ENCODE peak calls at places on chromosomes 13 and 19, in six cellular contexts. One of them, this sample, is unnamed. For H3K36me3, the result is how much of the 10 kb centered on the place peaks cover.

GRCh38 chr19:29798783-29799182 is 13.0 kb upstream of the CCNE1 start:
- DNase-seq in upper lobe of right lung: no peak
- DNase-seq in uterus: no peak
- DNase-seq in neural progenitor cell: no peak
- DNase-seq in body of pancreas: no peak
- DNase-seq in cardiac muscle cell: no peak
- DNase-seq in this sample: no peak

GRCh38 chr19:13906525-13906904 is 514 bp downstream of the CC2D1A start:
- DNase-seq in neural progenitor cell: no peak
- DNase-seq in body of pancreas: peak
- DNase-seq in upper lobe of right lung: peak
- DNase-seq in uterus: no peak
- DNase-seq in cardiac muscle cell: no peak
- DNase-seq in this sample: no peak

GRCh38 chr13:112859817-112860190 is 109.2 kb upstream of the MCF2L start:
- DNase-seq in cardiac muscle cell: no peak
- DNase-seq in neural progenitor cell: no peak
- DNase-seq in uterus: no peak
- DNase-seq in upper lobe of right lung: no peak
- DNase-seq in body of pancreas: peak
- DNase-seq in this sample: no peak

GRCh38 chr13:46100191-46100877 is 4.5 kb downstream of the CPB2 start:
- DNase-seq in body of pancreas: no peak
- DNase-seq in uterus: no peak
- DNase-seq in cardiac muscle cell: no peak
- DNase-seq in upper lobe of right lung: no peak
- DNase-seq in neural progenitor cell: no peak
- DNase-seq in this sample: no peak

GRCh38 chr13:98752111-98752941 is at the start of gene SLC15A1:
- DNase-seq in uterus: no peak
- DNase-seq in upper lobe of right lung: no peak
- DNase-seq in body of pancreas: peak
- DNase-seq in neural progenitor cell: peak
- DNase-seq in cardiac muscle cell: peak
- DNase-seq in this sample: no peak

GRCh38 chr19:5974721-5975387 is 3.1 kb downstream of the RANBP3 start:
- DNase-seq in body of pancreas: no peak
- DNase-seq in upper lobe of right lung: no peak
- DNase-seq in neural progenitor cell: no peak
- DNase-seq in uterus: no peak
- DNase-seq in cardiac muscle cell: no peak
- DNase-seq in this sample: no peak

GRCh38 chr19:48746738-48747575 is at the start of gene IZUMO1:
- DNase-seq in uterus: peak
- DNase-seq in cardiac muscle cell: peak
- DNase-seq in body of pancreas: peak
- DNase-seq in upper lobe of right lung: peak
- DNase-seq in neural progenitor cell: peak
- DNase-seq in this sample: peak

GRCh38 chr13:23801141-23801540 is 88.1 kb downstream of the MIPEP start:
- DNase-seq in body of pancreas: no peak
- DNase-seq in upper lobe of right lung: no peak
- DNase-seq in cardiac muscle cell: no peak
- DNase-seq in neural progenitor cell: no peak
- DNase-seq in uterus: no peak
- DNase-seq in this sample: no peak

GRCh38 chr19:36266375-36266961 is 51.6 kb downstream of the ZNF146 start:
- DNase-seq in body of pancreas: peak
- DNase-seq in uterus: peak
- DNase-seq in cardiac muscle cell: no peak
- DNase-seq in neural progenitor cell: no peak
- DNase-seq in upper lobe of right lung: no peak
- DNase-seq in this sample: peak

GRCh38 chr13:103036268-103036667 is 29.9 kb downstream of the SLC10A2 start:
- DNase-seq in upper lobe of right lung: no peak
- DNase-seq in neural progenitor cell: no peak
- DNase-seq in body of pancreas: no peak
- DNase-seq in cardiac muscle cell: no peak
- DNase-seq in uterus: no peak
- DNase-seq in this sample: no peak

GRCh38 chr13:44867825-44868224 is 121.4 kb downstream of the NUFIP1 start:
- DNase-seq in cardiac muscle cell: no peak
- DNase-seq in body of pancreas: no peak
- DNase-seq in uterus: peak
- DNase-seq in neural progenitor cell: no peak
- DNase-seq in upper lobe of right lung: no peak
- DNase-seq in this sample: no peak

GRCh38 chr13:49444517-49445395 is 682 bp downstream of the SETDB2 start:
- DNase-seq in body of pancreas: peak
- DNase-seq in uterus: no peak
- DNase-seq in neural progenitor cell: peak
- DNase-seq in cardiac muscle cell: peak
- DNase-seq in upper lobe of right lung: no peak
- DNase-seq in this sample: no peak

GRCh38 chr19:17220207-17220758 is 5.1 kb downstream of the USE1 start:
- DNase-seq in cardiac muscle cell: no peak
- DNase-seq in upper lobe of right lung: no peak
- DNase-seq in neural progenitor cell: no peak
- DNase-seq in body of pancreas: peak
- DNase-seq in uterus: peak
- DNase-seq in this sample: no peak

GRCh38 chr13:44172411-44172810 is 201.2 kb upstream of the SERP2 start:
- DNase-seq in uterus: no peak
- DNase-seq in neural progenitor cell: no peak
- DNase-seq in body of pancreas: no peak
- DNase-seq in upper lobe of right lung: no peak
- DNase-seq in cardiac muscle cell: no peak
- DNase-seq in this sample: no peak

GRCh38 chr19:48169585-48169973 is 565 bp downstream of the LIG1 start:
- DNase-seq in neural progenitor cell: peak
- DNase-seq in cardiac muscle cell: peak
- DNase-seq in upper lobe of right lung: peak
- DNase-seq in body of pancreas: peak
- DNase-seq in uterus: peak
- DNase-seq in this sample: peak

GRCh38 chr19:16589917-16590316 is 17.7 kb upstream of the SLC35E1 start:
- DNase-seq in uterus: no peak
- DNase-seq in neural progenitor cell: no peak
- DNase-seq in body of pancreas: no peak
- DNase-seq in cardiac muscle cell: no peak
- DNase-seq in upper lobe of right lung: no peak
- DNase-seq in this sample: no peak

GRCh38 chr13:20128459-20128927 is 32.4 kb downstream of the GJA3 start:
- DNase-seq in uterus: no peak
- DNase-seq in body of pancreas: peak
- DNase-seq in neural progenitor cell: peak
- DNase-seq in upper lobe of right lung: peak
- DNase-seq in cardiac muscle cell: peak
- DNase-seq in this sample: no peak

GRCh38 chr13:97978661-97979450 is 25.4 kb downstream of the IPO5 start:
- DNase-seq in body of pancreas: no peak
- DNase-seq in uterus: no peak
- DNase-seq in upper lobe of right lung: no peak
- DNase-seq in neural progenitor cell: peak
- DNase-seq in cardiac muscle cell: no peak
- DNase-seq in this sample: no peak

GRCh38 chr13:101301053-101301452 is 115.3 kb downstream of the NALCN start:
- DNase-seq in upper lobe of right lung: no peak
- DNase-seq in uterus: no peak
- DNase-seq in body of pancreas: no peak
- DNase-seq in cardiac muscle cell: no peak
- DNase-seq in neural progenitor cell: no peak
- DNase-seq in this sample: no peak

GRCh38 chr13:110498327-110498726 is 63.2 kb downstream of the RAB20 start:
- DNase-seq in neural progenitor cell: no peak
- DNase-seq in uterus: no peak
- DNase-seq in body of pancreas: no peak
- DNase-seq in cardiac muscle cell: no peak
- DNase-seq in upper lobe of right lung: no peak
- DNase-seq in this sample: no peak

GRCh38 chr13:89959074-89959473 is 1388.4 kb upstream of the MIR17HG start:
- DNase-seq in uterus: no peak
- DNase-seq in body of pancreas: no peak
- DNase-seq in upper lobe of right lung: no peak
- DNase-seq in neural progenitor cell: no peak
- DNase-seq in cardiac muscle cell: no peak
- DNase-seq in this sample: no peak

GRCh38 chr13:114108894-114109293 is 23.5 kb downstream of the RASA3 start:
- DNase-seq in neural progenitor cell: no peak
- DNase-seq in upper lobe of right lung: peak
- DNase-seq in body of pancreas: no peak
- DNase-seq in cardiac muscle cell: no peak
- DNase-seq in uterus: peak
- DNase-seq in this sample: no peak

GRCh38 chr13:21043898-21044297 is 17.5 kb downstream of the LATS2 start:
- DNase-seq in cardiac muscle cell: peak
- DNase-seq in neural progenitor cell: no peak
- DNase-seq in uterus: no peak
- DNase-seq in upper lobe of right lung: no peak
- DNase-seq in body of pancreas: no peak
- DNase-seq in this sample: no peak

GRCh38 chr13:44052843-44053607 is 173.3 kb downstream of the LACC1 start:
- DNase-seq in uterus: peak
- DNase-seq in neural progenitor cell: peak
- DNase-seq in cardiac muscle cell: peak
- DNase-seq in upper lobe of right lung: peak
- DNase-seq in body of pancreas: peak
- DNase-seq in this sample: peak

GRCh38 chr13:67148219-67148583 is 81.9 kb downstream of the PCDH9 start:
- DNase-seq in upper lobe of right lung: no peak
- DNase-seq in cardiac muscle cell: no peak
- DNase-seq in uterus: no peak
- DNase-seq in neural progenitor cell: no peak
- DNase-seq in body of pancreas: no peak
- DNase-seq in this sample: no peak

GRCh38 chr13:74867460-74867859 is 614.5 kb downstream of the TBC1D4 start:
- DNase-seq in uterus: no peak
- DNase-seq in cardiac muscle cell: no peak
- DNase-seq in neural progenitor cell: no peak
- DNase-seq in body of pancreas: no peak
- DNase-seq in upper lobe of right lung: no peak
- DNase-seq in this sample: no peak

GRCh38 chr13:29496241-29496712 is 99.2 kb downstream of the SLC7A1 start:
- DNase-seq in uterus: peak
- DNase-seq in cardiac muscle cell: no peak
- DNase-seq in body of pancreas: peak
- DNase-seq in upper lobe of right lung: peak
- DNase-seq in neural progenitor cell: no peak
- DNase-seq in this sample: peak

GRCh38 chr13:59680429-59681024 is 483.2 kb downstream of the DIAPH3 start:
- DNase-seq in uterus: no peak
- DNase-seq in cardiac muscle cell: peak
- DNase-seq in body of pancreas: no peak
- DNase-seq in neural progenitor cell: peak
- DNase-seq in upper lobe of right lung: no peak
- DNase-seq in this sample: no peak

GRCh38 chr13:80924596-80924995 is 583.7 kb upstream of the SPRY2 start:
- DNase-seq in uterus: no peak
- DNase-seq in body of pancreas: peak
- DNase-seq in neural progenitor cell: no peak
- DNase-seq in cardiac muscle cell: no peak
- DNase-seq in upper lobe of right lung: no peak
- DNase-seq in this sample: no peak

GRCh38 chr13:80399340-80400163 is 58.6 kb upstream of the SPRY2 start:
- DNase-seq in cardiac muscle cell: no peak
- DNase-seq in upper lobe of right lung: peak
- DNase-seq in neural progenitor cell: peak
- DNase-seq in uterus: no peak
- DNase-seq in body of pancreas: peak
- DNase-seq in this sample: no peak

GRCh38 chr19:11673608-11674041 is 65.1 kb downstream of the ZNF823 start:
- DNase-seq in body of pancreas: peak
- DNase-seq in cardiac muscle cell: peak
- DNase-seq in neural progenitor cell: peak
- DNase-seq in upper lobe of right lung: peak
- DNase-seq in uterus: peak
- DNase-seq in this sample: peak
- TF ChIP-seq CTCF in body of pancreas: peak
- TF ChIP-seq CTCF in cardiac muscle cell: peak
- TF ChIP-seq CTCF in neural progenitor cell: peak
- TF ChIP-seq CTCF in upper lobe of right lung: peak
- TF ChIP-seq CTCF in uterus: peak
- TF ChIP-seq CTCF in this sample: peak

GRCh38 chr19:4454621-4454951 is 3.0 kb downstream of the UBXN6 start:
- DNase-seq in upper lobe of right lung: no peak
- DNase-seq in neural progenitor cell: no peak
- DNase-seq in uterus: no peak
- DNase-seq in body of pancreas: no peak
- DNase-seq in cardiac muscle cell: no peak
- DNase-seq in this sample: no peak
- H3K27ac ChIP-seq in upper lobe of right lung: no peak
- H3K27ac ChIP-seq in neural progenitor cell: no peak
- H3K27ac ChIP-seq in uterus: peak
- H3K27ac ChIP-seq in body of pancreas: no peak
- H3K27ac ChIP-seq in cardiac muscle cell: no peak
- H3K27ac ChIP-seq in this sample: no peak

DNA sequence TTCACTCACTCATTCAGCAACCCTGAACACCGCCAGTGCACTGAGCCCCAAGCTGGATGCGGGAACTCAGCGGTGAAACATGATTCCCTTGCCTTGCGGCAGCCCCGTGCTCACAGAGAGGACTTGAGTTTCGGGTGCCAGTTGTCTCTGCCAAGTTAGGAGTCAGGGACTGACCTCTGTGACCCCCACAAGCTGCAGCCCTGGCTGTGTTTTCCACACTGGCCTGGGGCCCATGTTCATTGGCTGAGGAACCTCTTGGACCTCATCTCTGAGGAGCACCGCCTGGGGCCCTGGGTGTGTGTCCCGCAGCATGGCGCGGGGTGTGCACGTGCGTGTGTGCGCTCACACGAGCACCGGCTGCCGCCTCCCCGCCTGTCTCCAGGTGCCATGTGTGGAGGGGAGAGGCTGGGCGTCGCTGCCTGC is 31.0 kb downstream of the CAPN12 start:
- DNase-seq in uterus: peak
- DNase-seq in upper lobe of right lung: no peak
- DNase-seq in body of pancreas: peak
- DNase-seq in cardiac muscle cell: no peak
- DNase-seq in neural progenitor cell: no peak
- DNase-seq in this sample: peak
- H3K36me3 ChIP-seq in uterus: under half
- H3K36me3 ChIP-seq in upper lobe of right lung: half or more
- H3K36me3 ChIP-seq in body of pancreas: under half
- H3K36me3 ChIP-seq in cardiac muscle cell: half or more
- H3K36me3 ChIP-seq in neural progenitor cell: under half
- H3K36me3 ChIP-seq in this sample: half or more

DNA sequence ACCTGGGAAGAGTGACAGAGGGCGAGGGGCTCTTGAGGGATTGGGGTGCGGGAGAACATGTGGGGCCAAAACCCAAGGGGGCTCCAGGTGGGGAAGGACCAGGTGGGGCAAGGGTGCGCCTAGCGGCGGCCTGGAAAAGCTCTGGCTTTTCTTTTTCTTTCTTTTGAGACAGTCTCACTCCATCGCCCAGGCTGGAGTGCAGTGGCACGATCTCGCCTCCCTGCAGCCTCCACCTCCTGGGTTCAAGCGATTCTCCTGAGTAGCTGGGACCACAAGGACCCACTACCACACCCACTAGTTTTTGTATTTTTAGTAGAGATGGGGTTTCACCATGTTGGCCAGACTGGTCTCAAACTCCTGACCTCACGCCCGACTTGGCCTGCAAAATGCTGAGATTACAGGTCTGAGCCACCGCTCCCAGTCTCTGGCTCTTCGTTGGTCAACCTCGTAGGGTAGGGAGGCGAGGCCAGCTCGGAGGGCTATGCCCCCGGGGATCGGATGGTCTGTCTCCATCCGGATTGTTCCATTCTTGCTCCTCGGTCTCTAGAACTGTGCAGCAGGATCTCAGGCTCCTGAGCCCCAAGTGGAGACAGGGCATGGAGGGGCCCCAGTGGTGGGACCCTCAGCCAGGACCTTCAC is 3.7 kb downstream of the GADD45B start:
- DNase-seq in uterus: no peak
- DNase-seq in body of pancreas: no peak
- DNase-seq in neural progenitor cell: no peak
- DNase-seq in upper lobe of right lung: no peak
- DNase-seq in cardiac muscle cell: no peak
- DNase-seq in this sample: no peak
- TF ChIP-seq CTCF in uterus: no peak
- TF ChIP-seq CTCF in body of pancreas: no peak
- TF ChIP-seq CTCF in neural progenitor cell: peak
- TF ChIP-seq CTCF in upper lobe of right lung: peak
- TF ChIP-seq CTCF in cardiac muscle cell: no peak
- TF ChIP-seq CTCF in this sample: no peak